ENCODE peak calls at places on chromosome 12, in ten cellular contexts. One of them, this sample, is unnamed.

GRCh38 chr12:123398177-123398916 is 14.4 kb downstream of the KMT5A start:
- DNase-seq in amygdala: peak
- DNase-seq in iris pigment epithelial cell: peak
- DNase-seq in naive thymus-derived CD8-positive, alpha-beta T cell: no peak
- DNase-seq in AG10803: peak
- DNase-seq in NCI-H2171: no peak
- DNase-seq in stimulated activated naive CD8-positive, alpha-beta T cell treated with anti-CD3 and anti-CD28 coated beads, Interleukin-15, Interleukin-2, amounts not matched to agents 100 U/mL and 50 U/mL, for 24 hours: no peak
- DNase-seq in GM04504: peak
- DNase-seq in cardiac fibroblast: peak
- DNase-seq in stimulated activated CD8-positive, alpha-beta memory T cell treated with anti-CD3 and anti-CD28 coated beads, Interleukin-2, amount 100 ng/mL, for 1 hour: no peak
- DNase-seq in this sample: peak

GRCh38 chr12:62597253-62597652 is 130.6 kb downstream of the MON2 start:
- DNase-seq in amygdala: no peak
- DNase-seq in iris pigment epithelial cell: no peak
- DNase-seq in naive thymus-derived CD8-positive, alpha-beta T cell: no peak
- DNase-seq in AG10803: no peak
- DNase-seq in NCI-H2171: no peak
- DNase-seq in stimulated activated naive CD8-positive, alpha-beta T cell treated with anti-CD3 and anti-CD28 coated beads, Interleukin-15, Interleukin-2, amounts not matched to agents 100 U/mL and 50 U/mL, for 24 hours: no peak
- DNase-seq in GM04504: no peak
- DNase-seq in cardiac fibroblast: no peak
- DNase-seq in stimulated activated CD8-positive, alpha-beta memory T cell treated with anti-CD3 and anti-CD28 coated beads, Interleukin-2, amount 100 ng/mL, for 1 hour: no peak
- DNase-seq in this sample: no peak

GRCh38 chr12:70154960-70155589 is 88.2 kb upstream of the CNOT2 start:
- DNase-seq in amygdala: no peak
- DNase-seq in iris pigment epithelial cell: no peak
- DNase-seq in naive thymus-derived CD8-positive, alpha-beta T cell: no peak
- DNase-seq in AG10803: no peak
- DNase-seq in NCI-H2171: peak
- DNase-seq in stimulated activated naive CD8-positive, alpha-beta T cell treated with anti-CD3 and anti-CD28 coated beads, Interleukin-15, Interleukin-2, amounts not matched to agents 100 U/mL and 50 U/mL, for 24 hours: no peak
- DNase-seq in GM04504: no peak
- DNase-seq in cardiac fibroblast: no peak
- DNase-seq in stimulated activated CD8-positive, alpha-beta memory T cell treated with anti-CD3 and anti-CD28 coated beads, Interleukin-2, amount 100 ng/mL, for 1 hour: no peak
- DNase-seq in this sample: peak

GRCh38 chr12:28032811-28033537 is 60.4 kb upstream of the PTHLH start:
- DNase-seq in amygdala: no peak
- DNase-seq in iris pigment epithelial cell: no peak
- DNase-seq in naive thymus-derived CD8-positive, alpha-beta T cell: no peak
- DNase-seq in AG10803: peak
- DNase-seq in NCI-H2171: no peak
- DNase-seq in stimulated activated naive CD8-positive, alpha-beta T cell treated with anti-CD3 and anti-CD28 coated beads, Interleukin-15, Interleukin-2, amounts not matched to agents 100 U/mL and 50 U/mL, for 24 hours: no peak
- DNase-seq in GM04504: no peak
- DNase-seq in cardiac fibroblast: no peak
- DNase-seq in stimulated activated CD8-positive, alpha-beta memory T cell treated with anti-CD3 and anti-CD28 coated beads, Interleukin-2, amount 100 ng/mL, for 1 hour: no peak
- DNase-seq in this sample: peak

GRCh38 chr12:1552978-1553471 is 41.4 kb downstream of the FBXL14 start:
- DNase-seq in amygdala: no peak
- DNase-seq in iris pigment epithelial cell: no peak
- DNase-seq in naive thymus-derived CD8-positive, alpha-beta T cell: no peak
- DNase-seq in AG10803: peak
- DNase-seq in NCI-H2171: no peak
- DNase-seq in stimulated activated naive CD8-positive, alpha-beta T cell treated with anti-CD3 and anti-CD28 coated beads, Interleukin-15, Interleukin-2, amounts not matched to agents 100 U/mL and 50 U/mL, for 24 hours: no peak
- DNase-seq in GM04504: peak
- DNase-seq in cardiac fibroblast: no peak
- DNase-seq in stimulated activated CD8-positive, alpha-beta memory T cell treated with anti-CD3 and anti-CD28 coated beads, Interleukin-2, amount 100 ng/mL, for 1 hour: no peak
- DNase-seq in this sample: peak

GRCh38 chr12:21475552-21475951 is 25.9 kb downstream of the RECQL start:
- DNase-seq in amygdala: no peak
- DNase-seq in iris pigment epithelial cell: no peak
- DNase-seq in naive thymus-derived CD8-positive, alpha-beta T cell: no peak
- DNase-seq in AG10803: no peak
- DNase-seq in NCI-H2171: no peak
- DNase-seq in stimulated activated naive CD8-positive, alpha-beta T cell treated with anti-CD3 and anti-CD28 coated beads, Interleukin-15, Interleukin-2, amounts not matched to agents 100 U/mL and 50 U/mL, for 24 hours: no peak
- DNase-seq in GM04504: no peak
- DNase-seq in cardiac fibroblast: no peak
- DNase-seq in stimulated activated CD8-positive, alpha-beta memory T cell treated with anti-CD3 and anti-CD28 coated beads, Interleukin-2, amount 100 ng/mL, for 1 hour: no peak
- DNase-seq in this sample: no peak

GRCh38 chr12:75908961-75909699 is 122.4 kb downstream of the PHLDA1 start:
- DNase-seq in amygdala: no peak
- DNase-seq in iris pigment epithelial cell: peak
- DNase-seq in naive thymus-derived CD8-positive, alpha-beta T cell: no peak
- DNase-seq in AG10803: peak
- DNase-seq in NCI-H2171: peak
- DNase-seq in stimulated activated naive CD8-positive, alpha-beta T cell treated with anti-CD3 and anti-CD28 coated beads, Interleukin-15, Interleukin-2, amounts not matched to agents 100 U/mL and 50 U/mL, for 24 hours: no peak
- DNase-seq in GM04504: peak
- DNase-seq in cardiac fibroblast: peak
- DNase-seq in stimulated activated CD8-positive, alpha-beta memory T cell treated with anti-CD3 and anti-CD28 coated beads, Interleukin-2, amount 100 ng/mL, for 1 hour: no peak
- DNase-seq in this sample: peak

GRCh38 chr12:101599771-101600486 is 5.2 kb downstream of the MYBPC1 start:
- DNase-seq in amygdala: no peak
- DNase-seq in iris pigment epithelial cell: peak
- DNase-seq in naive thymus-derived CD8-positive, alpha-beta T cell: no peak
- DNase-seq in AG10803: no peak
- DNase-seq in NCI-H2171: no peak
- DNase-seq in stimulated activated naive CD8-positive, alpha-beta T cell treated with anti-CD3 and anti-CD28 coated beads, Interleukin-15, Interleukin-2, amounts not matched to agents 100 U/mL and 50 U/mL, for 24 hours: no peak
- DNase-seq in GM04504: no peak
- DNase-seq in cardiac fibroblast: no peak
- DNase-seq in stimulated activated CD8-positive, alpha-beta memory T cell treated with anti-CD3 and anti-CD28 coated beads, Interleukin-2, amount 100 ng/mL, for 1 hour: no peak
- DNase-seq in this sample: no peak

GRCh38 chr12:8493084-8493483 is 20.2 kb upstream of the CLEC4D start:
- DNase-seq in amygdala: no peak
- DNase-seq in iris pigment epithelial cell: no peak
- DNase-seq in naive thymus-derived CD8-positive, alpha-beta T cell: peak
- DNase-seq in AG10803: no peak
- DNase-seq in NCI-H2171: no peak
- DNase-seq in stimulated activated naive CD8-positive, alpha-beta T cell treated with anti-CD3 and anti-CD28 coated beads, Interleukin-15, Interleukin-2, amounts not matched to agents 100 U/mL and 50 U/mL, for 24 hours: peak
- DNase-seq in GM04504: no peak
- DNase-seq in cardiac fibroblast: no peak
- DNase-seq in stimulated activated CD8-positive, alpha-beta memory T cell treated with anti-CD3 and anti-CD28 coated beads, Interleukin-2, amount 100 ng/mL, for 1 hour: no peak
- DNase-seq in this sample: no peak

GRCh38 chr12:46358791-46359666 is 13.5 kb downstream of the SLC38A2 start:
- DNase-seq in amygdala: no peak
- DNase-seq in iris pigment epithelial cell: no peak
- DNase-seq in naive thymus-derived CD8-positive, alpha-beta T cell: no peak
- DNase-seq in AG10803: no peak
- DNase-seq in NCI-H2171: no peak
- DNase-seq in stimulated activated naive CD8-positive, alpha-beta T cell treated with anti-CD3 and anti-CD28 coated beads, Interleukin-15, Interleukin-2, amounts not matched to agents 100 U/mL and 50 U/mL, for 24 hours: no peak
- DNase-seq in GM04504: no peak
- DNase-seq in cardiac fibroblast: peak
- DNase-seq in stimulated activated CD8-positive, alpha-beta memory T cell treated with anti-CD3 and anti-CD28 coated beads, Interleukin-2, amount 100 ng/mL, for 1 hour: no peak
- DNase-seq in this sample: no peak

This sample was measured in LHCN-M2.